ENCODE peak calls at places on chromosomes 3 and 15, in nine cellular contexts. Z, N, J, T, V, W, K, O and G are unnamed samples.
A peak's percentile ranks its signal among the peaks of the same experiment; 100 is the strongest.

GRCh38 chr3:138125548-138126221 is 6.5 kb downstream of the A4GNT start:
- DNase-seq in V (no peak), W (no peak), J (no peak), N (no peak), K (no peak), Z (no peak), T (no peak), O (peak; percentile 19), G (no peak)

GRCh38 chr3:52080830-52081719 is 24.7 kb upstream of the DUSP7 start:
- DNase-seq in T (no peak), W (no peak), K (no peak), V (no peak), Z (peak; percentile 15), N (no peak), O (no peak), J (no peak), G (no peak)

GRCh38 chr15:28191832-28192231 is 92.7 kb upstream of the OCA2 start:
- DNase-seq in O (peak; percentile 84), K (no peak), N (no peak), Z (peak; percentile 72), W (no peak), T (no peak), J (peak; percentile 18), V (peak; percentile 67), G (no peak)

GRCh38 chr3:159950156-159950898 is 38.3 kb upstream of the IL12A start:
- DNase-seq in J (no peak), Z (no peak), T (no peak), K (no peak), W (no peak), O (no peak), N (no peak), V (no peak), G (no peak)

GRCh38 chr3:184907941-184908649 is 96.1 kb downstream of the VPS8 start:
- DNase-seq in W (no peak), K (no peak), T (no peak), J (no peak), V (peak; percentile 76), Z (peak; percentile 50), N (no peak), O (no peak), G (no peak)

GRCh38 chr3:191019855-191020254 is 157.4 kb upstream of the GMNC start:
- DNase-seq in T (no peak), K (no peak), V (no peak), J (no peak), N (no peak), O (no peak), W (no peak), Z (no peak), G (no peak)

GRCh38 chr3:54506603-54507002 is 384.3 kb downstream of the CACNA2D3 start:
- DNase-seq in Z (no peak), W (no peak), V (no peak), O (no peak), K (no peak), N (no peak), J (no peak), T (no peak), G (no peak)

GRCh38 chr15:28043625-28044520 is 55.2 kb downstream of the OCA2 start:
- DNase-seq in V (no peak), W (no peak), J (no peak), Z (no peak), O (no peak), K (no peak), N (no peak), T (no peak), G (no peak)

GRCh38 chr15:58684036-58684700 is 65.3 kb downstream of the ADAM10 start:
- DNase-seq in J (no peak), Z (no peak), T (no peak), W (no peak), K (no peak), V (no peak), O (no peak), N (no peak), G (no peak)

GRCh38 chr3:198076722-198077308 is 116.8 kb downstream of the LMLN start:
- DNase-seq in J (no peak), W (no peak), Z (no peak), K (no peak), V (no peak), N (no peak), T (no peak), O (no peak), G (no peak)

GRCh38 chr15:74775132-74775562 is 6.7 kb upstream of the CSK start:
- DNase-seq in J (no peak), K (no peak), V (no peak), O (no peak), Z (no peak), W (no peak), T (no peak), N (no peak), G (no peak)

GRCh38 chr15:90307661-90308060 is 42.2 kb downstream of the NGRN start:
- DNase-seq in J (no peak), W (no peak), T (no peak), N (no peak), Z (no peak), K (no peak), O (no peak), V (no peak), G (no peak)

GRCh38 chr15:28033443-28033842 is 65.7 kb downstream of the OCA2 start:
- DNase-seq in W (no peak), V (no peak), O (no peak), K (no peak), N (no peak), T (no peak), Z (no peak), J (no peak), G (no peak)

GRCh38 chr15:65903296-65904073 is 34.2 kb downstream of the RAB11A start:
- DNase-seq in V (no peak), T (no peak), N (no peak), J (no peak), W (no peak), Z (no peak), K (no peak), O (peak; percentile 43), G (no peak)

GRCh38 chr3:78839710-78840109 is 928.1 kb downstream of the ROBO1 start:
- DNase-seq in J (no peak), V (no peak), T (no peak), O (peak; percentile 13), N (peak; percentile 29), W (no peak), K (no peak), Z (no peak), G (no peak)

GRCh38 chr15:44633603-44634002 is 29.9 kb downstream of the SPG11 start:
- DNase-seq in W (no peak), Z (no peak), O (peak; percentile 73), V (no peak), J (no peak), K (no peak), T (no peak), N (peak; percentile 56), G (no peak)

GRCh38 chr15:20348900-20349773 is 192.5 kb downstream of the GOLGA6L6 start:
- DNase-seq in T (no peak), O (no peak), K (peak; percentile 22), Z (peak; percentile 46), W (no peak), N (no peak), J (no peak), V (peak; percentile 48), G (no peak)

GRCh38 chr3:44509985-44510360 is 32.5 kb upstream of the ZNF445 start:
- DNase-seq in T (no peak), K (no peak), N (no peak), J (no peak), V (no peak), Z (no peak), W (no peak), O (peak; percentile 23), G (peak; percentile 50)

GRCh38 chr15:67126551-67127333 is 61.3 kb downstream of the SMAD3 start:
- DNase-seq in O (no peak), J (no peak), K (no peak), T (no peak), V (peak; percentile 33), W (no peak), N (no peak), Z (no peak), G (no peak)

GRCh38 chr3:37386627-37387230 is 212.3 kb upstream of the LRRFIP2 start:
- DNase-seq in T (no peak), W (no peak), V (no peak), O (peak; percentile 61), J (no peak), N (no peak), K (no peak), Z (no peak), G (no peak)

GRCh38 chr3:23961064-23961463 is 16.0 kb downstream of the NR1D2 start:
- DNase-seq in T (no peak), O (no peak), Z (no peak), K (no peak), N (peak; percentile 86), W (no peak), J (no peak), V (no peak), G (no peak)

GRCh38 chr3:150890320-150890719 is 14.9 kb downstream of the MINDY4B start:
- DNase-seq in T (no peak), N (no peak), J (no peak), Z (no peak), K (no peak), O (peak; percentile 72), W (no peak), V (no peak), G (no peak)

GRCh38 chr15:32704343-32705076 is 13.3 kb upstream of the GREM1 start:
- DNase-seq in K (no peak), O (peak; percentile 58), N (no peak), Z (no peak), W (no peak), V (no peak), J (no peak), T (no peak), G (no peak)

GRCh38 chr15:57607570-57608000 is 15.9 kb downstream of the MYZAP start:
- DNase-seq in V (no peak), T (no peak), N (peak; percentile 90), O (peak; percentile 80), K (no peak), Z (peak; percentile 57), W (peak; percentile 92), J (no peak), G (no peak)

GRCh38 chr3:13019243-13019701 is 54.0 kb downstream of the IQSEC1 start:
- DNase-seq in V (peak; percentile 94), W (no peak), J (no peak), Z (peak; percentile 72), O (peak; percentile 83), K (no peak), T (no peak), N (peak; percentile 30), G (no peak)

GRCh38 chr15:64443747-64444621 is 16.4 kb upstream of the ZNF609 start:
- DNase-seq in J (no peak), Z (no peak), T (no peak), W (no peak), N (peak; percentile 89), O (peak; percentile 78), K (no peak), V (no peak), G (no peak)

GRCh38 chr15:66524801-66525200 is 19.7 kb downstream of the ZWILCH start:
- DNase-seq in J (no peak), K (no peak), T (no peak), W (no peak), O (no peak), N (no peak), Z (no peak), V (no peak), G (no peak)

GRCh38 chr15:97521390-97521789 is 439.1 kb upstream of the ARRDC4 start:
- DNase-seq in W (no peak), T (no peak), O (no peak), K (no peak), N (no peak), Z (no peak), V (no peak), J (no peak), G (no peak)

GRCh38 chr3:55626284-55626675 is 139.2 kb upstream of the WNT5A start:
- DNase-seq in W (no peak), J (no peak), N (no peak), V (no peak), K (no peak), O (no peak), T (no peak), Z (no peak), G (no peak)

GRCh38 chr15:72236381-72237285 is 5.6 kb upstream of the PKM start:
- DNase-seq in O (peak; percentile 3), W (no peak), T (no peak), Z (no peak), V (no peak), N (no peak), J (no peak), K (no peak), G (no peak)

GRCh38 chr3:184345678-184346144 is 8.3 kb downstream of the FAM131A start:
- DNase-seq in J (no peak), V (peak; percentile 94), Z (peak; percentile 73), T (no peak), N (peak; percentile 79), W (peak; percentile 90), K (no peak), O (peak; percentile 62), G (peak; percentile 39)